ENCODE peak calls at places on chromosomes 6 and 20, in four cellular contexts. One of them, this sample, is unnamed. For H3K4me1, the result is how much of the 10 kb centered on the place peaks cover.

GRCh38 chr6:158972241-158973233 is 27.5 kb downstream of the RSPH3 start:
- DNase-seq in right lobe of liver: no peak
- DNase-seq in CD8-positive, alpha-beta T cell: no peak
- DNase-seq in A673: peak
- DNase-seq in this sample: no peak

GRCh38 chr6:169341065-169341464 is 87.4 kb upstream of the THBS2 start:
- DNase-seq in right lobe of liver: no peak
- DNase-seq in A673: no peak
- DNase-seq in CD8-positive, alpha-beta T cell: no peak
- DNase-seq in this sample: no peak

GRCh38 chr6:139402935-139403386 is 28.5 kb upstream of the CITED2 start:
- DNase-seq in CD8-positive, alpha-beta T cell: no peak
- DNase-seq in right lobe of liver: no peak
- DNase-seq in A673: no peak
- DNase-seq in this sample: peak

GRCh38 chr20:25532015-25532751 is 53.1 kb downstream of the NINL start:
- DNase-seq in CD8-positive, alpha-beta T cell: no peak
- DNase-seq in A673: no peak
- DNase-seq in right lobe of liver: no peak
- DNase-seq in this sample: no peak

GRCh38 chr6:27630727-27631613 is 158.1 kb upstream of the ZNF184 start:
- DNase-seq in right lobe of liver: no peak
- DNase-seq in A673: peak
- DNase-seq in CD8-positive, alpha-beta T cell: no peak
- DNase-seq in this sample: no peak

GRCh38 chr6:52724041-52724405 is 39.3 kb downstream of the GSTA2 start:
- DNase-seq in A673: no peak
- DNase-seq in right lobe of liver: peak
- DNase-seq in CD8-positive, alpha-beta T cell: no peak
- DNase-seq in this sample: no peak

GRCh38 chr20:32358883-32359632 is 927 bp downstream of the ASXL1 start:
- DNase-seq in CD8-positive, alpha-beta T cell: peak
- DNase-seq in A673: peak
- DNase-seq in right lobe of liver: peak
- DNase-seq in this sample: peak

GRCh38 chr20:44586289-44586911 is 4.0 kb downstream of the PKIG start:
- DNase-seq in CD8-positive, alpha-beta T cell: no peak
- DNase-seq in A673: no peak
- DNase-seq in right lobe of liver: no peak
- DNase-seq in this sample: no peak

GRCh38 chr20:34311118-34312023 is 8.2 kb upstream of the AHCY start:
- DNase-seq in CD8-positive, alpha-beta T cell: no peak
- DNase-seq in right lobe of liver: peak
- DNase-seq in A673: no peak
- DNase-seq in this sample: peak

GRCh38 chr6:137975058-137975940 is 108.2 kb downstream of the TNFAIP3 start:
- DNase-seq in right lobe of liver: no peak
- DNase-seq in CD8-positive, alpha-beta T cell: no peak
- DNase-seq in A673: peak
- DNase-seq in this sample: no peak

GRCh38 chr6:20060252-20060651 is 152.0 kb downstream of the MBOAT1 start:
- DNase-seq in right lobe of liver: no peak
- DNase-seq in CD8-positive, alpha-beta T cell: no peak
- DNase-seq in A673: no peak
- DNase-seq in this sample: no peak

GRCh38 chr6:25137497-25137896 is 141.7 kb upstream of the CARMIL1 start:
- DNase-seq in A673: no peak
- DNase-seq in CD8-positive, alpha-beta T cell: no peak
- DNase-seq in right lobe of liver: no peak
- DNase-seq in this sample: no peak

GRCh38 chr6:135269399-135270005 is 88.4 kb downstream of the MYB start:
- DNase-seq in right lobe of liver: no peak
- DNase-seq in CD8-positive, alpha-beta T cell: no peak
- DNase-seq in A673: no peak
- DNase-seq in this sample: no peak

GRCh38 chr6:142323377-142323776 is 21.6 kb downstream of the ADGRG6 start:
- DNase-seq in CD8-positive, alpha-beta T cell: no peak
- DNase-seq in right lobe of liver: no peak
- DNase-seq in A673: no peak
- DNase-seq in this sample: no peak

GRCh38 chr6:83257791-83258190 is 64.6 kb downstream of the RWDD2A start:
- DNase-seq in right lobe of liver: no peak
- DNase-seq in A673: no peak
- DNase-seq in CD8-positive, alpha-beta T cell: no peak
- DNase-seq in this sample: no peak

GRCh38 chr6:11298651-11299420 is 66.4 kb upstream of the NEDD9 start:
- DNase-seq in A673: no peak
- DNase-seq in CD8-positive, alpha-beta T cell: no peak
- DNase-seq in right lobe of liver: peak
- DNase-seq in this sample: no peak

GRCh38 chr6:23531666-23532065 is 594.3 kb upstream of the NRSN1 start:
- DNase-seq in right lobe of liver: no peak
- DNase-seq in A673: peak
- DNase-seq in CD8-positive, alpha-beta T cell: no peak
- DNase-seq in this sample: no peak

GRCh38 chr6:123551939-123552707 is 84.6 kb downstream of the TRDN start:
- DNase-seq in A673: no peak
- DNase-seq in CD8-positive, alpha-beta T cell: no peak
- DNase-seq in right lobe of liver: no peak
- DNase-seq in this sample: no peak

DNA sequence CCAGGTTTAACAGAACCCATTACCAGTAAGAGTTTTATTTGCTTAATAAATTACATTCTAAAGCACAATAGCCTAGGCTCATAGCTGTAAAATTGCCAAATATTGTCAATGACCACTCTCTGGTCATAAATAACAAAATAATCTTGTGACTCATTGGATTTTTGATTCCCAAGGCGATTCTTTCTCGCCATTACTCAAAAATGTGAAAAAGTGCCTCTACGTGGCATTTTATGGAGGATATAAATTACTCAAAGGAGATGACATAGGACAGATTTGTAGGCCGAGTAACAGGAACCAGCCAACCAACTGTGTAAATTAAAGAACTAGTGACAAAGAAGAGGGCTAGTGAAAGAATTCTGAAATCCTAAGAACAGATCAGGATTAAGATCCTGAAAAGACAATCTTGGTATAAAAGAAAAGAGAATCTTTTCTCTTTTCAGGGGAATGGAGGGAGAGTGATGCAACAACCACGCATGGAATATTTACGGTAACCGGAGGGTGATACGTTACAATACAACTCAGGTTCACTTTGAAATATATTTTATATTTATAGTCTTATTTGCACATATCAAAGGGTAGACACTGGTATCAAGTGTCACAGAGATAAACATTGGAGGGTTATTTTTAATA is 199.8 kb downstream of the FOXC1 start:
- DNase-seq in right lobe of liver: no peak
- DNase-seq in CD8-positive, alpha-beta T cell: no peak
- DNase-seq in A673: no peak
- DNase-seq in this sample: no peak
- H3K4me1 ChIP-seq in right lobe of liver: under half
- H3K4me1 ChIP-seq in CD8-positive, alpha-beta T cell: under half
- H3K4me1 ChIP-seq in A673: under half
- H3K4me1 ChIP-seq in this sample: under half

GRCh38 chr6:151285121-151285520 is 45.4 kb downstream of the AKAP12 start:
- DNase-seq in A673: peak
- DNase-seq in CD8-positive, alpha-beta T cell: no peak
- DNase-seq in right lobe of liver: no peak
- DNase-seq in this sample: no peak

GRCh38 chr6:151284012-151284411 is 44.2 kb downstream of the AKAP12 start:
- DNase-seq in CD8-positive, alpha-beta T cell: no peak
- DNase-seq in A673: no peak
- DNase-seq in right lobe of liver: no peak
- DNase-seq in this sample: no peak

GRCh38 chr6:151286192-151286591 is 46.4 kb downstream of the AKAP12 start:
- DNase-seq in A673: no peak
- DNase-seq in right lobe of liver: no peak
- DNase-seq in CD8-positive, alpha-beta T cell: no peak
- DNase-seq in this sample: no peak

GRCh38 chr6:151288711-151289398 is 49.1 kb downstream of the AKAP12 start:
- DNase-seq in CD8-positive, alpha-beta T cell: no peak
- DNase-seq in right lobe of liver: no peak
- DNase-seq in A673: no peak
- DNase-seq in this sample: no peak

DNA sequence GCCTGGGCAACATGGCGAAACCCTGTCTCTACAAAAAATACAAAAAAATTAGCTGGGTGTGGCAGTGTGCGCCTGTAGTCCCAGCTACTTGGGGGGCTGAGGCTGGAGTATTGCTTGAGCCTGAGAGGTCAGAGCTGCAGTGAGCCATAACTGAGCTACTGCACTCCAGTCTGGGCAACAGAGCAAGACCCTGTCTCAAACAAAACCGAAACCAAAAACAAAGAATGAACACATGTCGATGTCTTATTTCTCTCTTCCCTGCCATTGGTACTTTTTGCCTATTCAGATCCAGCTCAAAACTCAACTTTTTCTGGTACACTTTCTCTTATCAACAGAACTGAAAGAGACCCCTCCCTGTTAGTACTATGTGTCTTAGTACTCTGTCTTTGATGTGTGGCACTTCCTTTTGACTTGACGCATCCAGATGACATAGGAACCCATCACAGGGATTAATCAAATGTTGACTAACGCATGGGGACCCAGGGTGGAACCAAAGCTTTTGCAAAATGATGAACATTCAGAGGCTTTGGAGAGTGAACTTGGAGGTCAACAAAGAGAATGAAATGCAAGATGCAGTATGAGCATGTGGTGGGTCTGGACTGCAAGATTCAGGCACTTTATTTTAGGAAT is 44.8 kb downstream of the AKAP12 start:
- DNase-seq in A673: peak
- DNase-seq in right lobe of liver: no peak
- DNase-seq in CD8-positive, alpha-beta T cell: no peak
- DNase-seq in this sample: no peak
- H3K27ac ChIP-seq in A673: peak
- H3K27ac ChIP-seq in right lobe of liver: no peak
- H3K27ac ChIP-seq in CD8-positive, alpha-beta T cell: no peak
- H3K27ac ChIP-seq in this sample: peak

GRCh38 chr6:45441811-45442453 is 64.2 kb upstream of the SUPT3H start:
- DNase-seq in A673: no peak
- DNase-seq in CD8-positive, alpha-beta T cell: no peak
- DNase-seq in right lobe of liver: no peak
- DNase-seq in this sample: no peak
- H3K4me1 ChIP-seq in A673: half or more
- H3K4me1 ChIP-seq in CD8-positive, alpha-beta T cell: under half
- H3K4me1 ChIP-seq in right lobe of liver: under half
- H3K4me1 ChIP-seq in this sample: under half

GRCh38 chr6:84258866-84259265 is 31.4 kb upstream of the CEP162 start:
- DNase-seq in A673: no peak
- DNase-seq in right lobe of liver: no peak
- DNase-seq in CD8-positive, alpha-beta T cell: no peak
- DNase-seq in this sample: no peak
- H3K27ac ChIP-seq in A673: no peak
- H3K27ac ChIP-seq in right lobe of liver: no peak
- H3K27ac ChIP-seq in CD8-positive, alpha-beta T cell: no peak
- H3K27ac ChIP-seq in this sample: no peak

DNA sequence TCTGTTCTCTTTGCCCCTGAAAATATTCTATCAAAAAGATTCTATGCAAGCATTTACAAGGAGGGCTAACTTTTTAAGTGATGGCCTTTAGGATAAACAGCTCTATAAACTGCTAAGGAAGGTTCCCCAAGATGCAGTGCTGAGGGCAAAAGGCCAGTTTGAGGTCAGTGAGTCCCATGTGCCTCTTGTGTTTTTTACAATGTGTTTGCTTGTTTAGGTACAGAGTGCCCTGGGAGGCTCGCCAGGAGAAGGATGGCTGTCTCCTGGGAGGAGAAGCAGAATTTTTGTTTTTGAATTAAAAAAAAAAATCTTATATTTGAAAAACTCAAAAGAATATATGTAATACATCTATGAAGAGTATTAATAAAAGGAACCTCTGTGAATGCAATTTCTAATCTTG is 12.8 kb downstream of the MTCH1 start:
- DNase-seq in A673: no peak
- DNase-seq in CD8-positive, alpha-beta T cell: no peak
- DNase-seq in right lobe of liver: no peak
- DNase-seq in this sample: no peak
- H3K4me1 ChIP-seq in A673: under half
- H3K4me1 ChIP-seq in CD8-positive, alpha-beta T cell: under half
- H3K4me1 ChIP-seq in right lobe of liver: under half
- H3K4me1 ChIP-seq in this sample: under half

GRCh38 chr20:22374066-22374465 is 210.3 kb downstream of the FOXA2 start:
- DNase-seq in A673: no peak
- DNase-seq in right lobe of liver: no peak
- DNase-seq in CD8-positive, alpha-beta T cell: no peak
- DNase-seq in this sample: no peak

GRCh38 chr20:22371843-22372242 is 212.5 kb downstream of the FOXA2 start:
- DNase-seq in A673: no peak
- DNase-seq in right lobe of liver: no peak
- DNase-seq in CD8-positive, alpha-beta T cell: no peak
- DNase-seq in this sample: no peak

GRCh38 chr20:22373164-22373895 is 211.0 kb downstream of the FOXA2 start:
- DNase-seq in A673: no peak
- DNase-seq in CD8-positive, alpha-beta T cell: no peak
- DNase-seq in right lobe of liver: no peak
- DNase-seq in this sample: no peak

GRCh38 chr20:22379472-22379871 is 204.9 kb downstream of the FOXA2 start:
- DNase-seq in A673: no peak
- DNase-seq in right lobe of liver: no peak
- DNase-seq in CD8-positive, alpha-beta T cell: no peak
- DNase-seq in this sample: no peak

DNA sequence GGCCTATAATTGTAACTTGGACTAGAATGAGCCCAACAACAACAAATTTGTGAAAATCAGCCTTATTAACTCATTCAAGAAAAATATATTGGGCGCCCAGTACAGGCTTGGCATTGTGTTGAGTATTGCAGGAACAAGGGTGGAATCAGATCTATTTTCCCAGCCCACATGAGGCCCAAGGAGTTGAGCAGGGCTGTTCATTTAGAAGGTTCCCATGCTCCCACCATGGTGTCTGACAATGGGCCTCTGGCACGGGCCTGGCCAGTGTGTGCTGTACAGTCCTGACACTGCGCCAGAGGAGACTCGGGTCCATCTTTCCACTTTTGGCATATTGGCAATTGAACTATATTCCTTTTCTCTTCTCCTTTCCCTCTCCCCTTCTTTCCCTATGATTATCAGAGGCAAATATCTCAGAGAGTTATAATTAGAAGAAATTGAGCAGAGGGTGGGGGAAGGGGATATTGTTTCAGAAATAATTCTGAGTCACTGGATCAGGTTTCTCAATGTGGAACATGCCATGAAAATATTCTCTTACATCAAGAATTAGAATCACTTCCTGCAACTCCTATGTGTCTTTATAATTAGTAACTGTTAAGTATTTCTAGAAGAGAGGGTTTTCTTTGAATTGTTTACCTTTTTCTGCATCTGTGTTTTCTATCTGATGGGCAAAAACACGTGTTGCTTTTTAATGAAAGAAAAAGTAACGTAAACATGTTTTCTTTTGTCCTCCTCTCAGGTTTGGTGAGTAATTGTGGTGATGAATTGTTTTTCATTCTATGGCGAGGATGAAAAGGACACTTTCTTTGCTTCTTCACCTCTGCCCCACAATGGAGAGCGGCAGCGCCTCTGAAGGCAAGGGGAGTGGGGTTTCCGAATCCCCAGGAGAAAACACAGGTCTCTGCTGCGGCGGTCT is 209.4 kb downstream of the FOXA2 start:
- DNase-seq in right lobe of liver: no peak
- DNase-seq in CD8-positive, alpha-beta T cell: no peak
- DNase-seq in A673: no peak
- DNase-seq in this sample: no peak
- H3K27ac ChIP-seq in right lobe of liver: no peak
- H3K27ac ChIP-seq in CD8-positive, alpha-beta T cell: no peak
- H3K27ac ChIP-seq in A673: no peak
- H3K27ac ChIP-seq in this sample: no peak